ENCODE peak calls at places on chromosomes 7 and 10, in seven cellular contexts. I is prostate gland; O is Panc1; R is lower lobe of right lung; Z is RWPE1; K is thoracic aorta; L is CD8-positive, alpha-beta T cell. C is an unnamed sample.

GRCh38 chr7:65475734-65476319 is 102.2 kb downstream of the ZNF92 start:
- DNase-seq in I (no peak), O (no peak), R (no peak), Z (peak; percentile 10), K (no peak), L (peak; percentile 30), C (no peak)

GRCh38 chr10:34743804-34744203 is 71.3 kb downstream of the PARD3 start:
- DNase-seq in I (peak; percentile 75), O (no peak), R (no peak), Z (peak; percentile 88), K (peak; percentile 43), L (no peak), C (no peak)

GRCh38 chr7:19175241-19175640 is 30.0 kb upstream of the FERD3L start:
- DNase-seq in I (no peak), O (no peak), R (no peak), Z (no peak), K (no peak), L (no peak), C (no peak)

GRCh38 chr7:17042211-17042610 is 160.4 kb upstream of the AGR3 start:
- DNase-seq in I (no peak), O (no peak), R (no peak), Z (no peak), K (no peak), L (no peak), C (no peak)

GRCh38 chr7:69703099-69703498 is 104.8 kb downstream of the AUTS2 start:
- DNase-seq in I (no peak), O (no peak), R (no peak), Z (no peak), K (no peak), L (no peak), C (no peak)

GRCh38 chr10:3126741-3127342 is 45.7 kb downstream of the PITRM1 start:
- DNase-seq in I (no peak), O (no peak), R (no peak), Z (no peak), K (no peak), L (no peak), C (no peak)

GRCh38 chr7:156943091-156944041 is 6.1 kb upstream of the NOM1 start:
- DNase-seq in I (no peak), O (no peak), R (no peak), Z (no peak), K (no peak), L (no peak), C (no peak)

GRCh38 chr10:84267503-84268126 is 22.8 kb downstream of the RGR start:
- DNase-seq in I (no peak), O (no peak), R (peak; percentile 67), Z (no peak), K (no peak), L (peak; percentile 65), C (no peak)

GRCh38 chr10:106023329-106023728 is 1141.2 kb downstream of the SORCS1 start:
- DNase-seq in I (no peak), O (no peak), R (no peak), Z (no peak), K (no peak), L (no peak), C (no peak)

GRCh38 chr7:108211382-108212201 is 81.4 kb upstream of the LAMB4 start:
- DNase-seq in I (no peak), O (no peak), R (no peak), Z (peak; percentile 15), K (no peak), L (no peak), C (no peak)

GRCh38 chr10:74187237-74187636 is 36.2 kb downstream of the ADK start:
- DNase-seq in I (no peak), O (no peak), R (no peak), Z (no peak), K (no peak), L (no peak), C (no peak)

GRCh38 chr10:74190494-74190893 is 39.5 kb downstream of the ADK start:
- DNase-seq in I (no peak), O (no peak), R (no peak), Z (no peak), K (no peak), L (no peak), C (no peak)

GRCh38 chr10:74186678-74187077 is 35.7 kb downstream of the ADK start:
- DNase-seq in I (no peak), O (no peak), R (no peak), Z (no peak), K (no peak), L (no peak), C (no peak)

GRCh38 chr10:74194545-74194944 is 43.5 kb downstream of the ADK start:
- DNase-seq in I (no peak), O (no peak), R (no peak), Z (no peak), K (no peak), L (no peak), C (no peak)

DNA sequence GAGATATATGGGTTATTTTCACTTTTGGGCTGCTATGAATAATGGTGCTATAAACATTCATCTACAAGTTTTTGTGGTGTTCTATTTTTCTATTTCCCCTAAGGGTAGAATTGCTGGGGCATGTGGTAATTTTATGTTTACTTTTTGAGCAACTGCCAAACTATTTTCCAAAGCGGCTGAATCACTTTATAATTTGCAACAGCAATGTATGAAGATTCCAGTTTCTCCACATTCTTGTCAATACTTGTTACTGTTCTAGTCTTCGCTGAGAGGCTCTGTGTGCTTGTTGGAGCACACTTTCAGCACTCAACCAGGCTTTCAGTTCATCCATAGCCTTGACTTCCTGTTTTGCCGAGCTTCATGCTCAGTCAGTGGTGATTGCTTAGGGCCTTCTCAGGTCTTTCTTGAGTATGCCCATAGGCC is 39.0 kb downstream of the ADK start:
- DNase-seq in I (peak; percentile 70), O (peak; percentile 73), R (no peak), Z (peak; percentile 77), K (no peak), L (peak; percentile 27), C (no peak)
- H3K27ac ChIP-seq in I (peak overlapping the region; percentile 68), O (peak overlapping the region; percentile 91), R (peak overlapping the region; percentile 78), Z (peak overlapping the region; percentile 97), K (peak overlapping the region; percentile 70), L (peak overlapping the region; percentile 33), C (peak overlapping the region; percentile 59)

GRCh38 chr7:134726581-134726980 is 52.9 kb upstream of the CALD1 start:
- DNase-seq in I (no peak), O (no peak), R (no peak), Z (no peak), K (no peak), L (no peak), C (no peak)
- H3K27ac ChIP-seq in I (no peak overlapping the region), O (no peak overlapping the region), R (no peak overlapping the region), Z (no peak overlapping the region), K (peak overlapping the region; percentile 94), L (no peak overlapping the region), C (peak overlapping the region; percentile 42)

GRCh38 chr10:132947843-132948242 is 5.5 kb upstream of the CFAP46 start:
- DNase-seq in I (no peak), O (no peak), R (no peak), Z (no peak), K (no peak), L (no peak), C (peak; percentile 6)

GRCh38 chr10:132946806-132947530 is 4.6 kb upstream of the CFAP46 start:
- DNase-seq in I (no peak), O (no peak), R (no peak), Z (no peak), K (no peak), L (no peak), C (peak; percentile 34)

GRCh38 chr10:132945894-132946255 is 3.5 kb upstream of the CFAP46 start:
- DNase-seq in I (no peak), O (no peak), R (no peak), Z (no peak), K (no peak), L (no peak), C (peak; percentile 48)

GRCh38 chr10:132945125-132945893 is 2.9 kb upstream of the CFAP46 start:
- DNase-seq in I (no peak), O (no peak), R (no peak), Z (no peak), K (no peak), L (no peak), C (peak; percentile 56)

DNA sequence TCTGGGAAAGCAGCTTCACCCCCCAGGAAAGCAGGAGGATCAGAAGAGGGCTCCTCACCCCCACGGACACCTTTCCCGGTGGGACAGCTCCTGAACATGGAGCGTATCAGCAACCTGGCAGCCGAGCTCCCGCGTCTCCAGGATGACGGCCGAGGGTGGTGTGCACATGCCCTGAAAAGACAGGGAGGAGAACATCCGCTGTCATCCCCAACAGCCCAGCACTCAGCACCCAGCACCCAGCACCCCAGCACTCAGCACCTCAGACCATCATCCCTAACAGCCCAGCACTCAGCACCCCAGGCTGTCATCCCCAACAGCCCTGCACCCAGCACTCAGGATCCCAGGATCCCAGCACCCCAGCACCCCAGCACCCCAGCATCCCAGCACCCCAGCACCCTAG is 3.9 kb upstream of the CFAP46 start:
- DNase-seq in I (no peak), O (no peak), R (no peak), Z (no peak), K (no peak), L (no peak), C (no peak)
- H3K27ac ChIP-seq in I (no peak overlapping the region), O (no peak overlapping the region), R (no peak overlapping the region), Z (no peak overlapping the region), K (no peak overlapping the region), L (no peak overlapping the region), C (no peak overlapping the region)

GRCh38 chr10:69800665-69801064 is 1.0 kb upstream of the COL13A1 start:
- DNase-seq in I (no peak), O (no peak), R (no peak), Z (no peak), K (no peak), L (no peak), C (no peak)

GRCh38 chr10:69802424-69803161 is 887 bp downstream of the COL13A1 start:
- DNase-seq in I (no peak), O (no peak), R (no peak), Z (peak; percentile 45), K (no peak), L (no peak), C (no peak)

GRCh38 chr10:69800109-69800508 is 1.6 kb upstream of the COL13A1 start:
- DNase-seq in I (peak; percentile 28), O (no peak), R (no peak), Z (peak; percentile 62), K (no peak), L (no peak), C (no peak)

GRCh38 chr10:69801094-69801433 is 642 bp upstream of the COL13A1 start:
- DNase-seq in I (no peak), O (no peak), R (peak; percentile 57), Z (peak; percentile 73), K (no peak), L (no peak), C (peak; percentile 73)

DNA sequence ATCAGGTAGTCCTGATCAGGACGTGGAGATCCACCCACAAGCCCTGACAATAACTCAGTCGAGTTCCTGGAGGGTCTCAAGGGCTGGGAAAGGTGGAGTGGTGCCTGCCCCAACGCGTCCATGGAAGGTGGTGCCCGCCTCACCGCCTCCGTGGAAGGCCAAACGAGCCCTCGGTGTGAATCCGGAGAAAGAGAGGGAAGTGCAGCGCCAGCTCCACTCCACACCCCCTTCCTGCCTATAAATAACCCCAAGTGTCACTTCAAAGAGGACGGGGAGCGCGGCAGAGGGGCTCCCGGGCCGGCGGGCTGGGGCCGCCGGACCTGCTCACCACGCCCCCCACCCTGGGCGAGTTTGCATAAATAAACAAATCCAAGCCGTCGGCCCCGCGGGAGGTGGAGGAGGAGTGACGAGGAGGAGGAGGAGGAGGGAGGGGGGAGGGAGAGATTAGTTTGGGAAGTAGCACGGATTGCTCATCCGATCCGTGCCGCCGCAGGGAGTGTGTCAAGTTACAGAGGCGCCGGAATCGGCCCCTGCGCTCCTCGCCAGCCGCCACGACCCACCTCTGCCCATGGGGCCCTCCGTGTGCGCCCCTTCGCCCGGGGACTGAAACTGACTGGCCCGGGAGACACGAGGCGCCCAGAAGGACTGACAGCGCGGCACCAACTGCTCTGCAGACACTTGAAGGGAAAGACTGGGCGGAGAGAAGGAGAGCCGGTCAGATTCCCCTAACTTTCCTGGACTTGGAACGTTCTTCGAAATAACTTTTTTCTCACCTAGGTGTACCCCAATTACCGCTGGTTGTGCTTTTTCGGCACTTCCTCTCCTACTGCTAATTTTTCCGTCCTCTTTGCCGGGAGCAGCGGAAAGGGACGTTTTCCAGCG is at the start of gene COL13A1:
- DNase-seq in I (peak; percentile 27), O (no peak), R (peak; percentile 55), Z (peak; percentile 85), K (peak; percentile 33), L (no peak), C (peak; percentile 73)
- H3K27ac ChIP-seq in I (peak within 1 kb of the TSS; percentile 37), O (no peak within 1 kb of the TSS), R (peak within 1 kb of the TSS; percentile 46), Z (no peak within 1 kb of the TSS), K (peak within 1 kb of the TSS; percentile 57), L (no peak within 1 kb of the TSS), C (peak within 1 kb of the TSS; percentile 63)

C was measured in upper lobe of right lung.